ENCODE peak calls at places on chromosomes 7 and 10, in five cellular contexts. R is trophoblast cell, Z is neuronal stem cell, K is H1, L is IMR-90. H is an unnamed sample.

GRCh38 chr10:16996530-16996964 is 133.1 kb downstream of the CUBN start:
- DNase-seq in R (no peak), Z (no peak), K (no peak), L (peak), H (peak)

GRCh38 chr7:106613861-106614560 is 46.9 kb downstream of the CCDC71L start:
- DNase-seq in R (peak), Z (no peak), K (no peak), L (peak), H (no peak)

GRCh38 chr10:35306852-35307251 is 29.5 kb upstream of the CCNY start:
- DNase-seq in R (peak), Z (no peak), K (no peak), L (peak), H (peak)

GRCh38 chr7:69751026-69751425 is 152.8 kb downstream of the AUTS2 start:
- DNase-seq in R (no peak), Z (no peak), K (no peak), L (no peak), H (no peak)

GRCh38 chr7:82050134-82050533 is 280.3 kb upstream of the HGF start:
- DNase-seq in R (peak), Z (no peak), K (no peak), L (peak), H (peak)

GRCh38 chr10:21733710-21734109 is 199.7 kb downstream of the MLLT10 start:
- DNase-seq in R (no peak), Z (peak), K (no peak), L (no peak), H (no peak)

GRCh38 chr10:48533951-48534720 is 70.7 kb downstream of the ARHGAP22 start:
- DNase-seq in R (no peak), Z (no peak), K (no peak), L (no peak), H (peak)

GRCh38 chr10:91907914-91908357 is 1.4 kb downstream of the FGFBP3 start:
- DNase-seq in R (no peak), Z (no peak), K (no peak), L (no peak), H (peak)

GRCh38 chr10:125159486-125159931 is 854 bp downstream of the CTBP2 start:
- DNase-seq in R (no peak), Z (no peak), K (no peak), L (no peak), H (no peak)

GRCh38 chr10:4825868-4826787 is at the start of gene AKR1E2:
- DNase-seq in R (peak), Z (peak), K (peak), L (peak), H (peak)

GRCh38 chr10:13294156-13294555 is 5.7 kb downstream of the PHYH start:
- DNase-seq in R (no peak), Z (no peak), K (no peak), L (no peak), H (no peak)

GRCh38 chr10:24240001-24240751 is 31.2 kb downstream of the KIAA1217 start:
- DNase-seq in R (no peak), Z (no peak), K (no peak), L (no peak), H (peak)

GRCh38 chr10:116255931-116256748 is 16.9 kb downstream of the GFRA1 start:
- DNase-seq in R (no peak), Z (no peak), K (no peak), L (no peak), H (no peak)

GRCh38 chr10:110512461-110513187 is 14.9 kb downstream of the DUSP5 start:
- DNase-seq in R (no peak), Z (no peak), K (no peak), L (peak), H (no peak)

GRCh38 chr7:74586258-74587200 is 71.0 kb upstream of the GTF2I start:
- DNase-seq in R (no peak), Z (no peak), K (no peak), L (no peak), H (no peak)

GRCh38 chr7:36312064-36312914 is 77.4 kb upstream of the ANLN start:
- DNase-seq in R (no peak), Z (no peak), K (no peak), L (no peak), H (peak)

GRCh38 chr7:98511175-98511574 is 105.9 kb upstream of the NPTX2 start:
- DNase-seq in R (no peak), Z (no peak), K (no peak), L (no peak), H (no peak)

GRCh38 chr7:66957595-66958290 is 36.7 kb downstream of the TMEM248 start:
- DNase-seq in R (no peak), Z (no peak), K (no peak), L (no peak), H (no peak)

GRCh38 chr10:34859170-34859569 is 44.1 kb upstream of the PARD3 start:
- DNase-seq in R (no peak), Z (no peak), K (no peak), L (peak), H (no peak)

GRCh38 chr10:111707066-111707465 is 476.5 kb downstream of the GPAM start:
- DNase-seq in R (no peak), Z (no peak), K (no peak), L (no peak), H (no peak)

GRCh38 chr7:67470256-67470751 is 473.7 kb downstream of the TYW1 start:
- DNase-seq in R (no peak), Z (peak), K (no peak), L (no peak), H (no peak)

GRCh38 chr7:28389504-28390385 is 22.6 kb upstream of the CREB5 start:
- DNase-seq in R (no peak), Z (peak), K (no peak), L (peak), H (peak)

GRCh38 chr10:25023278-25023677 is 6.9 kb downstream of the THNSL1 start:
- DNase-seq in R (no peak), Z (no peak), K (no peak), L (no peak), H (no peak)

GRCh38 chr10:114694735-114695134 is 36.7 kb upstream of the ABLIM1 start:
- DNase-seq in R (peak), Z (peak), K (no peak), L (no peak), H (peak)

GRCh38 chr7:134850048-134850447 is 70.6 kb downstream of the CALD1 start:
- DNase-seq in R (no peak), Z (no peak), K (no peak), L (peak), H (no peak)

GRCh38 chr10:10403762-10404161 is 613.9 kb upstream of the CELF2 start:
- DNase-seq in R (no peak), Z (no peak), K (no peak), L (peak), H (no peak)

GRCh38 chr7:77570330-77571011 is 33.4 kb downstream of the PTPN12 start:
- DNase-seq in R (no peak), Z (no peak), K (no peak), L (peak), H (peak)

GRCh38 chr7:74013539-74014272 is 14.3 kb upstream of the ELN start:
- DNase-seq in R (no peak), Z (no peak), K (no peak), L (no peak), H (no peak)

GRCh38 chr7:50664461-50664922 is 99.3 kb upstream of the DDC start:
- DNase-seq in R (no peak), Z (no peak), K (no peak), L (peak), H (no peak)

GRCh38 chr10:109591631-109592030 is 331.7 kb downstream of the XPNPEP1 start:
- DNase-seq in R (no peak), Z (no peak), K (no peak), L (no peak), H (peak)

GRCh38 chr7:12130664-12131063 is 80.4 kb upstream of the TMEM106B start:
- DNase-seq in R (peak), Z (no peak), K (no peak), L (no peak), H (no peak)

GRCh38 chr7:151083071-151083823 is at the start of gene TMUB1:
- DNase-seq in R (peak), Z (no peak), K (no peak), L (peak), H (peak)

GRCh38 chr7:150803161-150803860 is 2.7 kb downstream of the TMEM176A start:
- DNase-seq in R (no peak), Z (no peak), K (no peak), L (no peak), H (no peak)

GRCh38 chr7:142414135-142414534 is 156.3 kb upstream of the PRSS58 start:
- DNase-seq in R (no peak), Z (no peak), K (no peak), L (no peak), H (no peak)

GRCh38 chr7:603152-603941 is 83.7 kb upstream of the PDGFA start:
- DNase-seq in R (no peak), Z (no peak), K (no peak), L (no peak), H (peak)

GRCh38 chr7:33196194-33196593 is 66.8 kb downstream of the BBS9 start:
- DNase-seq in R (no peak), Z (no peak), K (no peak), L (peak), H (peak)

GRCh38 chr7:2717905-2718702 is 30.1 kb downstream of the AMZ1 start:
- DNase-seq in R (no peak), Z (no peak), K (no peak), L (no peak), H (no peak)

GRCh38 chr7:2716488-2716887 is 28.5 kb downstream of the AMZ1 start:
- DNase-seq in R (no peak), Z (no peak), K (no peak), L (no peak), H (no peak)

GRCh38 chr7:2716906-2717292 is 28.9 kb downstream of the AMZ1 start:
- DNase-seq in R (no peak), Z (no peak), K (no peak), L (no peak), H (no peak)

GRCh38 chr7:2718703-2718965 is 30.6 kb downstream of the AMZ1 start:
- DNase-seq in R (no peak), Z (no peak), K (no peak), L (no peak), H (no peak)

DNA sequence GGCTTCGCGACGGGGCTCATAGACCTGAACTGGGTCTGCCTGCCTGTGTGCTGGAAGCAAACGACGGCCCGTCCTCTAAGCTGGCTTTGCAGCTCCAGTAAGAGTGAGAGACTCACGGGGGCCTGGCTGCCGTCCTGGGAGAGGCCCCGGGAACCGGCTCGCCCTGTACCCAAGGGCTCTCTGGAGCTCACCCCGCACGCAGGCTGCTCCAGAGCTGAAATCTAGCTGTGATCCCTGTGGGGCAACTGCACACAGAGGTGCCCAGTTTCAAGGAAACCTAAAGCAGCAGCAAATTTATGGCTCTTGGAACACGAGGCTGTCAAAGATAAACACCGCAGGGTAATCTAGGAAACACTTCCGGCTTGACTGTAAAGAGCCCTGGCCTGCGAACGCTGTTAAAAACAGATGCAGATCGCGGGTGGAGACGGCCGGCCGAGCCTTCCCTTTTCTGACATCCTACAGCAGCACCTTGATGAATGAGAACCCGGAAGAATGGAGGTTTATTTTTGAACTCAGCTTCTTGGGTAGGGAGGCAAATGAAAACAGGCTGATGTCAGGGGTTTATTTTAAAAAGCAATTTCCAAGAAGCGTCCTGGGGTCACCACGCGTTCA is 29.4 kb downstream of the AMZ1 start:
- DNase-seq in R (no peak), Z (no peak), K (no peak), L (peak), H (no peak)
- H2BK5ac ChIP-seq in R (no peak), Z (no peak), K (no peak), L (no peak), H (no peak)

DNA sequence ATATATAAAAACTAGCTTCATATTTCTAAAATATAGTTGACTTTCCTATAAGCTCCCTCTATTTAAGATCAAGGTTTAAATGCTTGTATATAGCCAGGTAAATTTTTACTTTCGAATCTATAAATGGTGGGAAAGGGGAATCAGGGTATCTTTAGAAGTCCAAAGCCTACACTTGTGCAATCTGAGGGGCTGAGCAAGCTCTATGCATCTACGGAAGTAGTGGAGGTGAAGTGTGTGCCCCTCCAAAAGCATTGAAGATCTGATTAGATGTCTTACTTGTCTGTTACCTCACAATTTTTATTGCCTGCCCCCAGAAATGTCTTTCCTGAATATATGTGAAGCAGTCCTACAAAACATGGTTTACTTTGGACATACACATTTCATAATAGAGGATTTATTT is 1.6 kb downstream of the AKAP9 start:
- DNase-seq in R (no peak), Z (no peak), K (no peak), L (no peak), H (no peak)
- H3K4me3 ChIP-seq in R (no peak), Z (no peak), K (no peak), L (no peak), H (no peak)

GRCh38 chr10:784759-785538 is 95.5 kb upstream of the DIP2C start:
- DNase-seq in R (peak), Z (peak), K (no peak), L (peak), H (peak)
- H3K4me2 ChIP-seq in R (peak), Z (peak), K (peak), L (peak), H (peak)

GRCh38 chr10:122286872-122287271 is 15.8 kb downstream of the BTBD16 start:
- DNase-seq in R (peak), Z (no peak), K (no peak), L (peak), H (peak)
- H2BK5ac ChIP-seq in R (no peak), Z (no peak), K (no peak), L (no peak), H (no peak)

GRCh38 chr7:4556868-4557620 is 125.1 kb upstream of the FOXK1 start:
- DNase-seq in R (no peak), Z (no peak), K (no peak), L (peak), H (no peak)
- H3K4me3 ChIP-seq in R (no peak), Z (no peak), K (no peak), L (no peak), H (no peak)

GRCh38 chr7:158649279-158649678 is 55.3 kb downstream of the NCAPG2 start:
- DNase-seq in R (peak), Z (no peak), K (no peak), L (peak), H (no peak)
- H3K4me2 ChIP-seq in R (no peak), Z (no peak), K (no peak), L (no peak), H (no peak)